ENCODE peak calls at places on chromosomes 6 and 20, in six cellular contexts. U is nephron progenitor cell, Z is SK-N-SH, V is psoas muscle, S is HFFc6, C is GM12865. A is an unnamed sample.

GRCh38 chr20:1619861-1620444 is at the start of gene SIRPB1:
- DNase-seq in S (no peak), C (peak), U (no peak), V (no peak), Z (no peak), A (peak)

GRCh38 chr6:161091972-161092701 is 100.6 kb downstream of the MAP3K4 start:
- DNase-seq in C (no peak), S (peak), Z (no peak), U (no peak), V (no peak), A (no peak)

GRCh38 chr6:161954077-161954476 is 680.2 kb upstream of the AGPAT4 start:
- DNase-seq in V (no peak), U (no peak), Z (peak), S (no peak), C (no peak), A (no peak)

GRCh38 chr6:593139-593906 is 63.6 kb downstream of the HUS1B start:
- DNase-seq in U (peak), S (peak), V (no peak), C (peak), Z (peak), A (peak)

GRCh38 chr20:23641936-23642751 is 4.4 kb upstream of the CST3 start:
- DNase-seq in V (peak), U (no peak), Z (no peak), C (no peak), S (peak), A (no peak)

GRCh38 chr6:109453594-109454482 is 1.7 kb downstream of the MICAL1 start:
- DNase-seq in Z (peak), S (no peak), V (peak), U (peak), C (no peak), A (peak)

GRCh38 chr6:157510329-157511188 is 129.6 kb downstream of the ZDHHC14 start:
- DNase-seq in C (no peak), Z (no peak), S (no peak), U (no peak), V (no peak), A (no peak)

GRCh38 chr6:105459884-105460283 is 57.0 kb upstream of the PREP start:
- DNase-seq in U (no peak), S (peak), V (no peak), C (no peak), Z (no peak), A (no peak)

GRCh38 chr6:135506270-135506997 is 8.9 kb upstream of the AHI1 start:
- DNase-seq in C (peak), S (peak), U (no peak), Z (peak), V (no peak), A (peak)

GRCh38 chr20:25053207-25054132 is 4.5 kb downstream of the ACSS1 start:
- DNase-seq in V (peak), S (no peak), Z (no peak), U (no peak), C (no peak), A (no peak)

GRCh38 chr20:63121749-63122405 is 94.1 kb downstream of the YTHDF1 start:
- DNase-seq in V (peak), Z (no peak), S (no peak), U (peak), C (no peak), A (no peak)

GRCh38 chr6:8108759-8109539 is 6.6 kb upstream of the EEF1E1 start:
- DNase-seq in V (no peak), C (no peak), S (no peak), Z (no peak), U (no peak), A (no peak)

GRCh38 chr6:78810698-78811097 is 56.7 kb upstream of the IRAK1BP1 start:
- DNase-seq in C (no peak), S (no peak), V (no peak), Z (no peak), U (no peak), A (no peak)

GRCh38 chr6:134016558-134016814 is 35.9 kb downstream of the SLC2A12 start:
- DNase-seq in C (no peak), Z (no peak), V (no peak), U (no peak), S (no peak), A (no peak)

GRCh38 chr20:40741507-40742106 is 52.6 kb upstream of the MAFB start:
- DNase-seq in U (peak), C (peak), Z (no peak), V (no peak), S (peak), A (peak)

GRCh38 chr20:57794600-57795346 is 85.0 kb upstream of the PMEPA1 start:
- DNase-seq in Z (no peak), U (no peak), C (no peak), V (no peak), S (peak), A (no peak)

GRCh38 chr20:54680872-54681297 is 205.5 kb downstream of the DOK5 start:
- DNase-seq in C (peak), U (peak), S (peak), V (no peak), Z (peak), A (peak)

GRCh38 chr6:168942646-168943045 is 311.0 kb downstream of the THBS2 start:
- DNase-seq in Z (no peak), V (no peak), C (no peak), U (no peak), S (no peak), A (no peak)

GRCh38 chr6:128932061-128932460 is 49.1 kb downstream of the LAMA2 start:
- DNase-seq in Z (no peak), V (no peak), C (no peak), S (peak), U (no peak), A (no peak)

GRCh38 chr20:25054995-25055629 is 2.8 kb downstream of the ACSS1 start:
- DNase-seq in V (no peak), S (peak), Z (no peak), U (no peak), C (no peak), A (no peak)

GRCh38 chr20:44221368-44221767 is 10.8 kb upstream of the OSER1 start:
- DNase-seq in S (no peak), C (no peak), Z (no peak), U (no peak), V (no peak), A (no peak)

GRCh38 chr6:6711832-6712231 is 123.3 kb downstream of the LY86 start:
- DNase-seq in C (peak), S (no peak), V (no peak), Z (no peak), U (no peak), A (peak)

DNA sequence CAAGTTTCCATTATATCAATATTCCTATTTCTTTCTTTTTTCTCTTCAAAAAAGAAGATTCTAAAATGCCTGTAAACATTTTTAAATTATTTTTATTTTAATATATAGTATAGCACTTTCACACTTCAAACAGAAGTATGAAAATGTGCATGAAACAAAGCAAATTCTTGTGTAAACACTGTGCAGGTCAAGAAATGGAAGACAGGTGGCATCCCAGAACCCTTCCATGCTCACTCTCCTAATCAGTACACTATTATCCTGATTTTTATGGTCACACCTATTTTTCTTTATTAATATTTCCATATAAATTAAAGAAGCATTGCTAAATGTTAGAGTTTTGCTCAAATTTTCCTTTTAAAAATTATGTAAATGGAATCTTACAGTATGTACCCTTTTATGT is 561.6 kb upstream of the RNF217 start:
- DNase-seq in C (no peak), V (no peak), S (no peak), Z (no peak), U (no peak), A (no peak)
- TF ChIP-seq CTCF in C (no peak), V (peak), S (no peak), Z (no peak), U (no peak), A (no peak)

GRCh38 chr6:131936156-131936555 is 15.0 kb downstream of the CCN2 start:
- DNase-seq in U (no peak), Z (no peak), S (no peak), V (no peak), C (no peak), A (no peak)

GRCh38 chr6:131929227-131929626 is 21.9 kb downstream of the CCN2 start:
- DNase-seq in U (no peak), V (no peak), S (no peak), C (no peak), Z (no peak), A (no peak)

GRCh38 chr6:131931063-131931745 is 20.0 kb downstream of the CCN2 start:
- DNase-seq in V (no peak), U (no peak), S (no peak), C (no peak), Z (no peak), A (no peak)
- TF ChIP-seq CTCF in V (no peak), U (no peak), S (no peak), C (no peak), Z (no peak), A (no peak)

DNA sequence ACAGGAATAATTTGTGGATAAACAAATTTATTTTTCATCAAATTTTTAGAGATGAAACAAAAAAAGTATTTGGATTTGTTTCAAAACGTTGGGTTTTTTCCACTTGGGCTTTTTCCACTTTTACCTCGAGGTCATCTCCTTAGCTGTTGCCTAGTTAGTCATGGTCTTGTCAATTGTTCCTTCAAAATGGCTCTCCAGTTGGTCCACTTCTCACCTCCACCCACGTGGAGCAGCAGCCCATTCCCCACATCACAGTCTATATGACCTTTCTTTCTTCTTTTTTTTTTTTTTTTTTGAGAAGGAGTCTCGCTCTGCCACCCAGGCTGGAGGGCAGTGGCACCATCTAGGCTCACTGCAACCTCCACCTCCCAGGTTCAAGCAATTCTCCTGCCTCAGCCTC is 6.7 kb upstream of the SLC4A11 start:
- DNase-seq in C (no peak), S (no peak), Z (no peak), V (no peak), U (no peak), A (no peak)
- TF ChIP-seq CTCF in C (no peak), S (no peak), Z (no peak), V (no peak), U (no peak), A (no peak)

GRCh38 chr6:165245287-165245686 is 64.1 kb downstream of the C6orf118 start:
- DNase-seq in V (no peak), Z (peak), C (no peak), U (peak), S (no peak), A (no peak)
- TF ChIP-seq CTCF in V (peak), Z (no peak), C (no peak), U (no peak), S (no peak), A (peak)

GRCh38 chr6:15327271-15327670 is 81.4 kb downstream of the JARID2 start:
- DNase-seq in Z (peak), S (no peak), C (peak), V (no peak), U (peak), A (peak)
- TF ChIP-seq CTCF in Z (peak), S (no peak), C (peak), V (peak), U (no peak), A (peak)

GRCh38 chr6:49384913-49385312 is 78.1 kb downstream of the MMUT start:
- DNase-seq in C (no peak), V (no peak), U (no peak), Z (no peak), S (no peak), A (no peak)
- TF ChIP-seq CTCF in C (no peak), V (no peak), U (no peak), Z (no peak), S (no peak), A (no peak)

GRCh38 chr6:56046576-56046975 is 171.2 kb upstream of the BMP5 start:
- DNase-seq in V (no peak), U (no peak), S (peak), Z (no peak), C (no peak), A (no peak)

GRCh38 chr6:56047931-56048520 is 172.6 kb upstream of the BMP5 start:
- DNase-seq in U (no peak), Z (no peak), C (no peak), S (no peak), V (no peak), A (no peak)

GRCh38 chr6:56051199-56051598 is 175.8 kb upstream of the BMP5 start:
- DNase-seq in U (no peak), V (no peak), Z (no peak), C (no peak), S (no peak), A (no peak)

GRCh38 chr6:56048601-56049000 is 173.2 kb upstream of the BMP5 start:
- DNase-seq in V (no peak), S (no peak), C (no peak), U (no peak), Z (no peak), A (no peak)

DNA sequence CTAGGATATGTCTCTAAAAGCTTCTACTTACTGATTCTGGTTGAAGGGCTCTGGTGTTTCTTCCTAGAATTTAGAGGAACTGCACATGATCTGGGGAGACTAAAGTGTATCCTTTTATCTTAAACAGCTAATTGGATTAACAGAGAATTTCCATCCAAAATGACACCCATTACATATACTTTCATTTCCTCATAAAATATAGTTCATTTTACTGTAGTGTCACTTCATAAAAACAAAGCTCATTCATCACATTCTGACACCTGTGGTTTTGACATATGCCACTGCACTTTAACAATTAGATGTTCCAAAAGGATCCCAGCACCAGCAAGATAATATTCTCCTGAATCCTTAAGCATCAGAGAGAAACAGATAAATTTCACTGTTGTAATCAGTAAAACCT is 175.1 kb upstream of the BMP5 start:
- DNase-seq in V (no peak), C (no peak), S (no peak), Z (no peak), U (no peak), A (no peak)
- TF ChIP-seq CTCF in V (no peak), C (no peak), S (no peak), Z (no peak), U (no peak), A (no peak)

A was measured in GM10248.